ENCODE peak calls at places on chromosomes 5 and 9, in eight cellular contexts. K is IMR-90, Q is fibroblast of lung, R is BJ, X is stomach, T is endothelial cell of umbilical vein, B is ascending aorta, W is tibial artery. J is an unnamed sample.

GRCh38 chr5:80069251-80069650 is 34.1 kb downstream of the THBS4 start:
- DNase-seq in W (no peak), Q (no peak), T (no peak), K (no peak), R (no peak), X (no peak), B (no peak), J (no peak)

GRCh38 chr9:34986541-34987047 is 3.0 kb upstream of the DNAJB5 start:
- DNase-seq in W (no peak), Q (peak), T (peak), R (no peak), B (peak), X (no peak), K (no peak), J (no peak)

GRCh38 chr5:160382361-160382760 is 11.9 kb upstream of the C1QTNF2 start:
- DNase-seq in W (no peak), B (no peak), T (no peak), K (no peak), Q (no peak), X (no peak), R (no peak), J (no peak)

GRCh38 chr9:137193771-137194170 is 5.3 kb downstream of the SSNA1 start:
- DNase-seq in K (no peak), B (no peak), Q (no peak), W (no peak), T (no peak), X (no peak), R (no peak), J (no peak)

GRCh38 chr5:96220610-96221390 is 212.2 kb downstream of the PCSK1 start:
- DNase-seq in W (no peak), X (no peak), B (no peak), R (no peak), T (no peak), K (peak), Q (peak), J (peak)

GRCh38 chr9:92278117-92278516 is 15.4 kb downstream of the IARS1 start:
- DNase-seq in K (peak), R (peak), Q (peak), T (no peak), B (no peak), W (no peak), X (no peak), J (peak)

GRCh38 chr9:121743441-121744001 is 92.1 kb downstream of the DAB2IP start:
- DNase-seq in Q (peak), K (peak), X (peak), B (peak), T (peak), W (peak), R (peak), J (peak)

GRCh38 chr5:32406650-32407049 is 37.9 kb downstream of the ZFR start:
- DNase-seq in X (no peak), T (no peak), R (no peak), W (no peak), B (no peak), Q (no peak), K (no peak), J (no peak)

GRCh38 chr9:33180526-33181184 is 13.5 kb upstream of the B4GALT1 start:
- DNase-seq in W (no peak), B (peak), X (no peak), K (peak), T (peak), Q (peak), R (no peak), J (peak)

GRCh38 chr9:81626511-81626910 is 62.8 kb downstream of the TLE1 start:
- DNase-seq in W (no peak), T (no peak), B (no peak), K (peak), R (no peak), X (no peak), Q (peak), J (peak)

GRCh38 chr5:86523718-86524117 is 94.0 kb upstream of the COX7C start:
- DNase-seq in X (no peak), R (no peak), T (no peak), B (no peak), Q (no peak), K (no peak), W (no peak), J (no peak)

GRCh38 chr9:21549251-21549765 is 67.2 kb upstream of the IFNE start:
- DNase-seq in X (peak), B (peak), W (no peak), T (peak), K (peak), Q (peak), R (peak), J (peak)

GRCh38 chr5:132647473-132647872 is 10.5 kb upstream of the IL13 start:
- DNase-seq in Q (no peak), W (no peak), B (no peak), K (no peak), R (no peak), T (no peak), X (no peak), J (no peak)

GRCh38 chr5:93831449-93831848 is 90.0 kb upstream of the POU5F2 start:
- DNase-seq in K (peak), X (no peak), W (no peak), B (no peak), T (peak), R (peak), Q (peak), J (peak)

GRCh38 chr5:127320032-127320945 is 29.7 kb downstream of the MEGF10 start:
- DNase-seq in B (no peak), Q (peak), T (no peak), W (no peak), K (no peak), R (no peak), X (no peak), J (peak)

GRCh38 chr5:176899296-176899891 is at the start of gene HK3:
- DNase-seq in R (no peak), Q (no peak), K (no peak), W (no peak), B (peak), T (peak), X (no peak), J (no peak)

GRCh38 chr9:132609829-132610228 is 27.4 kb downstream of the BARHL1 start:
- DNase-seq in W (no peak), K (peak), X (no peak), Q (peak), R (peak), T (no peak), B (no peak), J (peak)

GRCh38 chr5:10140195-10140973 is 109.3 kb downstream of the ATPSCKMT start:
- DNase-seq in W (no peak), K (peak), Q (no peak), B (no peak), R (no peak), T (no peak), X (no peak), J (peak)

GRCh38 chr5:178651046-178651810 is 24.4 kb upstream of the CLK4 start:
- DNase-seq in K (peak), B (peak), W (no peak), Q (peak), X (no peak), R (no peak), T (no peak), J (peak)

GRCh38 chr5:126487596-126487995 is 64.4 kb downstream of the GRAMD2B start:
- DNase-seq in B (no peak), R (no peak), W (no peak), Q (no peak), X (no peak), K (no peak), T (no peak), J (no peak)

GRCh38 chr9:24464321-24464951 is 81.3 kb downstream of the IZUMO3 start:
- DNase-seq in K (no peak), R (no peak), X (no peak), B (no peak), Q (peak), T (peak), W (no peak), J (peak)

GRCh38 chr9:104991144-104991953 is 63.4 kb upstream of the ABCA1 start:
- DNase-seq in T (peak), W (peak), Q (peak), X (peak), B (peak), R (peak), K (peak), J (peak)

GRCh38 chr9:36308281-36308680 is 50.0 kb upstream of the GNE start:
- DNase-seq in R (no peak), Q (no peak), B (no peak), X (no peak), T (no peak), K (no peak), W (no peak), J (no peak)

GRCh38 chr5:107268241-107268640 is 402.5 kb downstream of the EFNA5 start:
- DNase-seq in K (peak), X (no peak), W (no peak), T (peak), R (no peak), B (no peak), Q (peak), J (peak)

GRCh38 chr9:85137606-85138150 is 468.1 kb downstream of the NTRK2 start:
- DNase-seq in K (no peak), B (no peak), X (no peak), R (no peak), W (no peak), T (no peak), Q (no peak), J (no peak)

GRCh38 chr5:110401881-110402280 is 324.6 kb downstream of the TMEM232 start:
- DNase-seq in B (no peak), X (no peak), Q (peak), W (no peak), T (no peak), K (no peak), R (no peak), J (peak)

GRCh38 chr9:20030221-20030620 is 241.4 kb upstream of the SLC24A2 start:
- DNase-seq in K (no peak), T (no peak), W (no peak), R (no peak), X (no peak), Q (no peak), B (no peak), J (no peak)

GRCh38 chr5:55223988-55224240 is 3.2 kb downstream of the MCIDAS start:
- DNase-seq in K (no peak), W (no peak), R (no peak), X (no peak), T (no peak), B (no peak), Q (no peak), J (no peak)

GRCh38 chr5:55226934-55227737 is at the start of gene MCIDAS:
- DNase-seq in W (no peak), X (peak), Q (peak), K (peak), B (no peak), T (peak), R (no peak), J (peak)

GRCh38 chr5:55225346-55225745 is 1.8 kb downstream of the MCIDAS start:
- DNase-seq in B (no peak), X (no peak), K (no peak), T (no peak), Q (no peak), W (no peak), R (no peak), J (no peak)

GRCh38 chr5:55227738-55228430 is 769 bp upstream of the MCIDAS start:
- DNase-seq in T (no peak), X (no peak), W (no peak), K (no peak), R (no peak), B (no peak), Q (no peak), J (no peak)

GRCh38 chr5:55226027-55226933 is 835 bp downstream of the MCIDAS start:
- DNase-seq in X (peak), T (peak), W (no peak), K (peak), B (no peak), Q (peak), R (no peak), J (peak)
- H3K4me3 ChIP-seq in X (peak), T (no peak), W (peak), K (no peak), B (peak), Q (no peak), R (no peak), J (peak)

GRCh38 chr9:109771796-109772525 is 8.0 kb upstream of the PALM2AKAP2 start:
- DNase-seq in K (peak), T (no peak), X (no peak), W (no peak), Q (peak), R (no peak), B (peak), J (peak)

GRCh38 chr9:109767814-109768213 is 12.2 kb upstream of the PALM2AKAP2 start:
- DNase-seq in R (no peak), X (no peak), Q (no peak), T (no peak), K (no peak), W (no peak), B (no peak), J (no peak)

GRCh38 chr9:109769250-109769649 is 10.7 kb upstream of the PALM2AKAP2 start:
- DNase-seq in T (no peak), K (no peak), X (no peak), Q (peak), B (peak), R (no peak), W (no peak), J (peak)

GRCh38 chr9:109767404-109767803 is 12.6 kb upstream of the PALM2AKAP2 start:
- DNase-seq in K (no peak), R (no peak), T (no peak), B (no peak), W (no peak), Q (no peak), X (no peak), J (no peak)

GRCh38 chr9:109771084-109771483 is 8.9 kb upstream of the PALM2AKAP2 start:
- DNase-seq in X (no peak), K (peak), R (peak), Q (peak), T (no peak), B (no peak), W (no peak), J (peak)
- TF ChIP-seq CTCF in X (no peak), K (no peak), R (no peak), Q (no peak), T (no peak), B (no peak), W (no peak), J (no peak)

DNA sequence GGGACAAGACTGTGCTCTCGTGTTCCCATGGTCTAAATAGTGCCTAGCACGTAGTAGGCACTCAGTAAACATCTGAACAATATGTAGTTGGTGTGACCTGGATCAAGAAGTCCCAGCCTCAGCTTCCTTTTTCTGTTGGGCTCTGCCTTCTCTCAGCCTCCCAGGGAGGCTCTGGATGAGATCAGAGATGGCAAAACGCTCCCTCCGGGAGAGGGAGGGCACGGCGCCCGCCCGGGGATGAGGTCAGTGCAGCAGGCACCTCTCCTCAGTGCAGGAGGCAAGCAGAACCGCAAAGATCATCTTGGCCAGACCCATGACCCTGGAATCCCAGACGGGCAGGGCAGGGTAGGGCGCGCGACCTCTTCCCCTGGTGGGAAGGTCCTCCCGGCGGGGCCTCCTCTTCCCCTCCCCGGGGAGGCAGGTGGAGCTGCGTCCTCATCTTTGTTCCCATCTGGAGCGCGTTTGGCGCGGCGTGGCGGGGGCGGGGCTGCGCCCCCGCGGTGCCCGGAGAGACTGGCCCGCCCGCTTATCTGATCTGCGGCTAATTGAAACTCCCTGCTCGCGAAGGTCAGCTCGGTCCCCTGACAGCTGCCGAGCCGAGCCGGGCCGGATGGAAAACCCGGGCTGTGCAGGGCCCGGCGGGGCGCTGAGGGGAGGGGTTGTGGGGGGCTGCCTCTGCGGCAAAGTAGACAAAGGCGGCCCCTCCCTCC is 60.9 kb downstream of the CXXC5 start:
- DNase-seq in B (peak), W (peak), K (peak), T (peak), R (peak), X (peak), Q (peak), J (peak)
- H3K4me3 ChIP-seq in B (peak), W (peak), K (no peak), T (no peak), R (no peak), X (peak), Q (no peak), J (no peak)

DNA sequence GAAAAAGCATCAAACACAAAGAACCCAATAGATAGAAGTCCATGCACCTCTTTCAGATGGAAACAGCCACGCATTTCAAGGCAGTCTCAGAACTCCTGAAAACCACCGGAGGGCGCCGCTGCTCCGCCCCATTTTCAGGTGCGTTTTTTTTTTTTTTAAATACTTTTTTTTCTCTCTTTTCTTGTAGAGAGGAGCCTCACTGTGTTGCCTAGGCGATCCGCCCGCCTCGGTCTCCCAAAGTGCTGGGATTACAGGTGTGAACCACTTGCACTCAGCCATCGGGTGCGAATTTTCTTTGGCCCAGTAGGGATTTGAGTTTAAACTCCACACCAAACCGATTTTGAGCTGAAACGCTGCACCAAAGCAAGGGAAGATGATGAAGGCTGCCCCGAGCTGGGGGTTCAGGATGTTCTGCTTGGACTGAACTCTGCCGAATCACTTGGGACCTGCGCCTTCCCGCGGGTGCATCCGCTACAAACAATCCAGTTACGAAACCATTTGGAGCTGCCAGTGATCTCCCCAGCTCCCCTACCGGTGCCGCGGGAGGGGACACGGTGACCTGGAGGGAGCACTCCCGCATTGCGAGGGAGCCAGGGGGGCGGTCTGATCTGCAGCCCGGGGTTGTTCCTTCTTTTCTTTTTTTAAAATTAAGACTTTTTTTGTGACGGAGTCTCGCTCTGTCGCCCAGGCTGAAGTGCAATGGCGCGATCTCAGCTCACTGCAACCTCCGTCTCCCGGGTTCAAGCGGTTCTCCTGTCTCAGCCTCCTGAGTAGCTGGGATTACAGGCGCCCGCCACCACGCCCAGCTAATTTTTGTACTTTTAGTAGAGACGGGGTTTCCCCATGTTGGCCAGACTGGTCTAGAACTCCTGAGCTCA is 1.4 kb downstream of the PTGR1 start:
- DNase-seq in B (peak), T (peak), K (peak), X (peak), Q (peak), W (peak), R (peak), J (peak)
- TF ChIP-seq CTCF in B (peak), T (peak), K (peak), X (peak), Q (peak), W (peak), R (peak), J (peak)

J was measured in fibroblast of mammary gland.